ENCODE peak calls at places on chromosomes 3 and 15, in nine cellular contexts. O is GM23338; P is HFFc6; T is Caco-2; C is fibroblast of the conjunctiva; D is iPS DF 19.7; V is EL; K is mucosa of gallbladder; Q is stimulated activated CD4-positive, alpha-beta T cell treated with anti-CD3 and anti-CD28 coated beads, Interleukin-2, amount 100 ng/mL, for 24 hours. M is an unnamed sample.

GRCh38 chr3:34292605-34293300 is 494.3 kb downstream of the PDCD6IP start:
- DNase-seq in C (no peak), K (no peak), V (no peak), D (no peak), T (no peak), Q (no peak), P (no peak), O (no peak), M (no peak)

GRCh38 chr15:75123395-75123794 is 78.3 kb upstream of the C15orf39 start:
- DNase-seq in D (no peak), T (no peak), P (peak), Q (no peak), C (peak), K (no peak), V (peak), O (no peak), M (no peak)

GRCh38 chr15:78715930-78716329 is 74.9 kb upstream of the CHRNB4 start:
- DNase-seq in C (no peak), O (no peak), D (no peak), V (peak), K (no peak), Q (no peak), T (no peak), P (peak), M (no peak)

GRCh38 chr3:177119829-177120228 is 77.5 kb downstream of the TBL1XR1 start:
- DNase-seq in K (no peak), O (no peak), D (no peak), T (no peak), C (no peak), Q (no peak), P (no peak), V (no peak), M (no peak)

GRCh38 chr3:129415830-129416229 is 12.6 kb downstream of the EFCAB12 start:
- DNase-seq in T (no peak), P (no peak), Q (no peak), D (no peak), O (no peak), V (no peak), K (no peak), C (no peak), M (no peak)

GRCh38 chr3:64167868-64168267 is 57.4 kb downstream of the PRICKLE2 start:
- DNase-seq in T (no peak), V (no peak), C (no peak), P (no peak), O (no peak), K (no peak), D (no peak), Q (no peak), M (no peak)

GRCh38 chr15:52783929-52784798 is 6.0 kb downstream of the ONECUT1 start:
- DNase-seq in O (peak), K (peak), Q (no peak), D (no peak), C (no peak), V (no peak), P (no peak), T (no peak), M (no peak)

GRCh38 chr15:77021803-77022381 is 27.0 kb downstream of the PSTPIP1 start:
- DNase-seq in D (no peak), K (no peak), C (no peak), Q (no peak), V (peak), T (no peak), O (no peak), P (peak), M (no peak)

GRCh38 chr3:142645236-142645793 is 49.1 kb downstream of the PLS1 start:
- DNase-seq in T (no peak), O (no peak), K (no peak), V (peak), C (no peak), D (no peak), P (peak), Q (no peak), M (no peak)

M was measured in pons.